ENCODE peak calls at places on chromosomes 7 and 10, in seven cellular contexts. One of them, this sample, is unnamed.
A peak's percentile ranks its signal among the peaks of the same experiment; 100 is the strongest.

GRCh38 chr10:91349381-91349780 is 60.8 kb upstream of the HECTD2 start:
- DNase-seq in endothelial cell of umbilical vein: peak; percentile 57
- DNase-seq in CD8-positive, alpha-beta T cell: no peak
- DNase-seq in IMR-90: peak; percentile 99
- DNase-seq in fibroblast of mammary gland: peak; percentile 95
- DNase-seq in dorsolateral prefrontal cortex: no peak
- DNase-seq in upper lobe of right lung: no peak
- DNase-seq in this sample: peak; percentile 11

GRCh38 chr10:50244201-50244600 is 7.1 kb downstream of the ASAH2 start:
- DNase-seq in endothelial cell of umbilical vein: no peak
- DNase-seq in CD8-positive, alpha-beta T cell: no peak
- DNase-seq in IMR-90: no peak
- DNase-seq in fibroblast of mammary gland: no peak
- DNase-seq in dorsolateral prefrontal cortex: no peak
- DNase-seq in upper lobe of right lung: no peak
- DNase-seq in this sample: no peak

GRCh38 chr7:111931958-111932357 is 274.2 kb downstream of the DOCK4 start:
- DNase-seq in endothelial cell of umbilical vein: no peak
- DNase-seq in CD8-positive, alpha-beta T cell: no peak
- DNase-seq in IMR-90: peak; percentile 23
- DNase-seq in fibroblast of mammary gland: peak; percentile 38
- DNase-seq in dorsolateral prefrontal cortex: no peak
- DNase-seq in upper lobe of right lung: no peak
- DNase-seq in this sample: no peak

GRCh38 chr10:49253340-49253739 is 45.6 kb upstream of the C10orf71 start:
- DNase-seq in endothelial cell of umbilical vein: no peak
- DNase-seq in CD8-positive, alpha-beta T cell: no peak
- DNase-seq in IMR-90: no peak
- DNase-seq in fibroblast of mammary gland: no peak
- DNase-seq in dorsolateral prefrontal cortex: no peak
- DNase-seq in upper lobe of right lung: no peak
- DNase-seq in this sample: no peak

GRCh38 chr7:102306916-102307677 is 20.4 kb downstream of the SH2B2 start:
- DNase-seq in endothelial cell of umbilical vein: no peak
- DNase-seq in CD8-positive, alpha-beta T cell: no peak
- DNase-seq in IMR-90: peak; percentile 78
- DNase-seq in fibroblast of mammary gland: no peak
- DNase-seq in dorsolateral prefrontal cortex: peak; percentile 51
- DNase-seq in upper lobe of right lung: peak; percentile 83
- DNase-seq in this sample: peak; percentile 29

GRCh38 chr7:74173074-74173473 is 1.1 kb upstream of the EIF4H start:
- DNase-seq in endothelial cell of umbilical vein: no peak
- DNase-seq in CD8-positive, alpha-beta T cell: no peak
- DNase-seq in IMR-90: no peak
- DNase-seq in fibroblast of mammary gland: no peak
- DNase-seq in dorsolateral prefrontal cortex: no peak
- DNase-seq in upper lobe of right lung: peak; percentile 72
- DNase-seq in this sample: peak; percentile 18

GRCh38 chr10:29479081-29479917 is 155.5 kb downstream of the SVIL start:
- DNase-seq in endothelial cell of umbilical vein: no peak
- DNase-seq in CD8-positive, alpha-beta T cell: no peak
- DNase-seq in IMR-90: peak; percentile 10
- DNase-seq in fibroblast of mammary gland: no peak
- DNase-seq in dorsolateral prefrontal cortex: no peak
- DNase-seq in upper lobe of right lung: no peak
- DNase-seq in this sample: no peak

GRCh38 chr7:4550117-4550516 is 132.0 kb upstream of the FOXK1 start:
- DNase-seq in endothelial cell of umbilical vein: no peak
- DNase-seq in CD8-positive, alpha-beta T cell: no peak
- DNase-seq in IMR-90: no peak
- DNase-seq in fibroblast of mammary gland: no peak
- DNase-seq in dorsolateral prefrontal cortex: no peak
- DNase-seq in upper lobe of right lung: no peak
- DNase-seq in this sample: no peak

GRCh38 chr10:34732926-34733325 is 82.2 kb downstream of the PARD3 start:
- DNase-seq in endothelial cell of umbilical vein: peak; percentile 61
- DNase-seq in CD8-positive, alpha-beta T cell: no peak
- DNase-seq in IMR-90: peak; percentile 64
- DNase-seq in fibroblast of mammary gland: peak; percentile 70
- DNase-seq in dorsolateral prefrontal cortex: no peak
- DNase-seq in upper lobe of right lung: no peak
- DNase-seq in this sample: no peak

GRCh38 chr10:43123361-43124093 is 14.7 kb upstream of the CSGALNACT2 start:
- DNase-seq in endothelial cell of umbilical vein: no peak
- DNase-seq in CD8-positive, alpha-beta T cell: no peak
- DNase-seq in IMR-90: no peak
- DNase-seq in fibroblast of mammary gland: no peak
- DNase-seq in dorsolateral prefrontal cortex: no peak
- DNase-seq in upper lobe of right lung: no peak
- DNase-seq in this sample: no peak

GRCh38 chr7:133886081-133886480 is 241.1 kb upstream of the LRGUK start:
- DNase-seq in endothelial cell of umbilical vein: no peak
- DNase-seq in CD8-positive, alpha-beta T cell: no peak
- DNase-seq in IMR-90: no peak
- DNase-seq in fibroblast of mammary gland: no peak
- DNase-seq in dorsolateral prefrontal cortex: no peak
- DNase-seq in upper lobe of right lung: no peak
- DNase-seq in this sample: no peak

GRCh38 chr7:30526163-30526562 is 21.5 kb upstream of the GGCT start:
- DNase-seq in endothelial cell of umbilical vein: no peak
- DNase-seq in CD8-positive, alpha-beta T cell: no peak
- DNase-seq in IMR-90: no peak
- DNase-seq in fibroblast of mammary gland: no peak
- DNase-seq in dorsolateral prefrontal cortex: no peak
- DNase-seq in upper lobe of right lung: no peak
- DNase-seq in this sample: no peak

GRCh38 chr7:20598479-20599419 is 16.7 kb upstream of the ABCB5 start:
- DNase-seq in endothelial cell of umbilical vein: peak; percentile 95
- DNase-seq in CD8-positive, alpha-beta T cell: no peak
- DNase-seq in IMR-90: peak; percentile 71
- DNase-seq in fibroblast of mammary gland: peak; percentile 72
- DNase-seq in dorsolateral prefrontal cortex: no peak
- DNase-seq in upper lobe of right lung: no peak
- DNase-seq in this sample: no peak

GRCh38 chr10:131855763-131856401 is 44.9 kb upstream of the PPP2R2D start:
- DNase-seq in endothelial cell of umbilical vein: no peak
- DNase-seq in CD8-positive, alpha-beta T cell: no peak
- DNase-seq in IMR-90: no peak
- DNase-seq in fibroblast of mammary gland: no peak
- DNase-seq in dorsolateral prefrontal cortex: peak; percentile 15
- DNase-seq in upper lobe of right lung: peak; percentile 61
- DNase-seq in this sample: no peak

GRCh38 chr7:5492249-5493020 is 68.8 kb upstream of the TNRC18 start:
- DNase-seq in endothelial cell of umbilical vein: no peak
- DNase-seq in CD8-positive, alpha-beta T cell: no peak
- DNase-seq in IMR-90: no peak
- DNase-seq in fibroblast of mammary gland: no peak
- DNase-seq in dorsolateral prefrontal cortex: no peak
- DNase-seq in upper lobe of right lung: no peak
- DNase-seq in this sample: no peak

DNA sequence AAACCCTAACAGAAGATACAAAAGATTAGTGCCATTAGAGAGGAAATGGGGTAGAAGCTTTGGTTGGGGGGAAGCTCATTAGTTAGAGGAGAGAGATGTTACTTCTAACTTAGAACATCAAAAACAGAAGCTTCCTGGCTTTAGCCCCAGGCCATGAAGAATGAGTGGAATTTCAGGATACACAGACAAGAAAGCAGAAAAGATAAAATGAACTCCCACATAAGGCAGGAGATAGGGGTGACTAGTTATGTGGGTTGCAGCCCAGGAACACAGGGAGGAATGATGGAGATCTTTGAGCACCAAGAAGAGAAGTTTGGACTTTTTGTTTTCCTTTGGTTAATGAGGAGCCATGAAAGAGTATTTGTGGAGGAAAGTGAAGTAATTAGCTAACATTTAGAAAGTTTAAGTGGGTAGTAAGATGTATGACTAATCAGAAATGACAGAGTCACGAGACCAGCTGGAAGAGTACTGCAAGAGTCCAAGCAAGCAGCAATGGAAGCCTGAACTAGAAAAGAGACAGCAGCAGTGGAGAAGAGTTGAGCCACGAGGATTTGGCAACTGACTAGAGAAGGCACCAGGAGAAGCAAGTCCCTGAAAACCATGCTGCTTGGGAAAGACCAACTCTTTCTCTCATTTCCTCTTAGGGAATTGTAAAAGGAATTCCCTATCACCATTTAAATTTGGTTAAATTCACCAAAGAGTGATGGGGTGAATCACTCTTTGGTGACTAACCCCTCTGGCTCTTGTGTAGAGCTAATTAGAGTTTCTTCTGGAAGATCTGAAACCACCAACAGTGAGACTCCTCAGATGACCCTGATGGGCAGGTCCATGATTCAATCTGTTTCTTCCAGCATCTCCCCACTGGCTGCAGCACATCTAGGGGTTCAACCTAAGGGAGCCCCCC is 131.9 kb downstream of the KCNMA1 start:
- DNase-seq in endothelial cell of umbilical vein: no peak
- DNase-seq in CD8-positive, alpha-beta T cell: no peak
- DNase-seq in IMR-90: peak; percentile 91
- DNase-seq in fibroblast of mammary gland: peak; percentile 95
- DNase-seq in dorsolateral prefrontal cortex: no peak
- DNase-seq in upper lobe of right lung: no peak
- DNase-seq in this sample: no peak
- H3K4me3 ChIP-seq in endothelial cell of umbilical vein: no peak overlapping the region
- H3K4me3 ChIP-seq in CD8-positive, alpha-beta T cell: no peak overlapping the region
- H3K4me3 ChIP-seq in IMR-90: no peak overlapping the region
- H3K4me3 ChIP-seq in fibroblast of mammary gland: no peak overlapping the region
- H3K4me3 ChIP-seq in dorsolateral prefrontal cortex: no peak overlapping the region
- H3K4me3 ChIP-seq in upper lobe of right lung: no peak overlapping the region
- H3K4me3 ChIP-seq in this sample: no peak overlapping the region

GRCh38 chr7:55022618-55022985 is 3.8 kb downstream of the EGFR start:
- DNase-seq in endothelial cell of umbilical vein: no peak
- DNase-seq in CD8-positive, alpha-beta T cell: no peak
- DNase-seq in IMR-90: no peak
- DNase-seq in fibroblast of mammary gland: no peak
- DNase-seq in dorsolateral prefrontal cortex: no peak
- DNase-seq in upper lobe of right lung: no peak
- DNase-seq in this sample: no peak

GRCh38 chr7:55019691-55020480 is 1.1 kb downstream of the EGFR start:
- DNase-seq in endothelial cell of umbilical vein: no peak
- DNase-seq in CD8-positive, alpha-beta T cell: no peak
- DNase-seq in IMR-90: no peak
- DNase-seq in fibroblast of mammary gland: no peak
- DNase-seq in dorsolateral prefrontal cortex: no peak
- DNase-seq in upper lobe of right lung: peak; percentile 76
- DNase-seq in this sample: peak; percentile 66

GRCh38 chr7:55021053-55021452 is 2.2 kb downstream of the EGFR start:
- DNase-seq in endothelial cell of umbilical vein: no peak
- DNase-seq in CD8-positive, alpha-beta T cell: no peak
- DNase-seq in IMR-90: no peak
- DNase-seq in fibroblast of mammary gland: no peak
- DNase-seq in dorsolateral prefrontal cortex: no peak
- DNase-seq in upper lobe of right lung: no peak
- DNase-seq in this sample: no peak

GRCh38 chr7:55020481-55020871 is 1.7 kb downstream of the EGFR start:
- DNase-seq in endothelial cell of umbilical vein: no peak
- DNase-seq in CD8-positive, alpha-beta T cell: no peak
- DNase-seq in IMR-90: peak; percentile 60
- DNase-seq in fibroblast of mammary gland: peak; percentile 86
- DNase-seq in dorsolateral prefrontal cortex: no peak
- DNase-seq in upper lobe of right lung: peak; percentile 79
- DNase-seq in this sample: peak; percentile 72

DNA sequence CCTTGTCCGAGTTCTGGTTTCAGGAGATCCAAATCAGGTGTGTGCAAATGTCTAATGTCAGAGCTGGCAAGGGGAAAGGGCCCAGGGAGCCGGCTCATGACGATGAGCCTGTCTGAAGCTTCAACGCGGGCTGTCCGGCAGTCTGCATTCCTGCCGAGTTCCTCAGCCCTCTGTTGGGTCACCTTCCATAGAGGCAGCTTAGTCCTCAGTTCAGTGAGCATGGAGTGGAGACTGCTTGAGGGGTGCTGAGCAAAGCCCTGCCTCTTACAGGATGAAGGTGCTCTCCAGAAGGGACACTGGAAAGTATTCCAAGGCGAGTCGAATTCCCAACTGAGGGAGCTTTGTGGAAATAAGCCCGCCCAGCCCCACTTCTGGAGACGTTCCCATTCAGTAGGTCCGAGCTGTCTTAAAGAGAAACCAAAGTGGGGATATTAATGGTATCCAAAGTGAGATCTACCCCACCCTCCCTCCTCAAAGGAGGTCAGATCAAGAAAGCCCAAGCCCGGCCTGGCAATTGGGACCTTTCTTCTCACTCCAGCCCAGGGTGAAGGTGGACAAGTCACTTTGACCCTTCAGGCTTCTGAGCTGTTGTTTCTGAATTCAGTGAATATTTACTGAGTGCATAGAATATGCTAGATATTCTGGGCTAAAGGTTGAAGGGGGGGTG is 3.3 kb downstream of the EGFR start:
- DNase-seq in endothelial cell of umbilical vein: no peak
- DNase-seq in CD8-positive, alpha-beta T cell: no peak
- DNase-seq in IMR-90: no peak
- DNase-seq in fibroblast of mammary gland: peak; percentile 69
- DNase-seq in dorsolateral prefrontal cortex: no peak
- DNase-seq in upper lobe of right lung: no peak
- DNase-seq in this sample: no peak
- H3K4me3 ChIP-seq in endothelial cell of umbilical vein: no peak overlapping the region
- H3K4me3 ChIP-seq in CD8-positive, alpha-beta T cell: no peak overlapping the region
- H3K4me3 ChIP-seq in IMR-90: peak overlapping the region; percentile 4
- H3K4me3 ChIP-seq in fibroblast of mammary gland: peak overlapping the region; percentile 70
- H3K4me3 ChIP-seq in dorsolateral prefrontal cortex: no peak overlapping the region
- H3K4me3 ChIP-seq in upper lobe of right lung: peak overlapping the region; percentile 80
- H3K4me3 ChIP-seq in this sample: no peak overlapping the region

GRCh38 chr7:71705217-71705616 is 573.3 kb downstream of the GALNT17 start:
- DNase-seq in endothelial cell of umbilical vein: no peak
- DNase-seq in CD8-positive, alpha-beta T cell: no peak
- DNase-seq in IMR-90: no peak
- DNase-seq in fibroblast of mammary gland: peak; percentile 28
- DNase-seq in dorsolateral prefrontal cortex: no peak
- DNase-seq in upper lobe of right lung: no peak
- DNase-seq in this sample: no peak
- H3K4me3 ChIP-seq in endothelial cell of umbilical vein: no peak overlapping the region
- H3K4me3 ChIP-seq in CD8-positive, alpha-beta T cell: no peak overlapping the region
- H3K4me3 ChIP-seq in IMR-90: no peak overlapping the region
- H3K4me3 ChIP-seq in fibroblast of mammary gland: no peak overlapping the region
- H3K4me3 ChIP-seq in dorsolateral prefrontal cortex: no peak overlapping the region
- H3K4me3 ChIP-seq in upper lobe of right lung: no peak overlapping the region
- H3K4me3 ChIP-seq in this sample: no peak overlapping the region

GRCh38 chr10:118723467-118723866 is 31.3 kb downstream of the CACUL1 start:
- DNase-seq in endothelial cell of umbilical vein: peak; percentile 42
- DNase-seq in CD8-positive, alpha-beta T cell: no peak
- DNase-seq in IMR-90: peak; percentile 71
- DNase-seq in fibroblast of mammary gland: peak; percentile 74
- DNase-seq in dorsolateral prefrontal cortex: no peak
- DNase-seq in upper lobe of right lung: no peak
- DNase-seq in this sample: no peak

GRCh38 chr10:118729641-118730258 is 25.0 kb downstream of the CACUL1 start:
- DNase-seq in endothelial cell of umbilical vein: peak; percentile 67
- DNase-seq in CD8-positive, alpha-beta T cell: no peak
- DNase-seq in IMR-90: no peak
- DNase-seq in fibroblast of mammary gland: no peak
- DNase-seq in dorsolateral prefrontal cortex: no peak
- DNase-seq in upper lobe of right lung: no peak
- DNase-seq in this sample: no peak

GRCh38 chr10:118722694-118723093 is 32.1 kb downstream of the CACUL1 start:
- DNase-seq in endothelial cell of umbilical vein: no peak
- DNase-seq in CD8-positive, alpha-beta T cell: no peak
- DNase-seq in IMR-90: no peak
- DNase-seq in fibroblast of mammary gland: no peak
- DNase-seq in dorsolateral prefrontal cortex: no peak
- DNase-seq in upper lobe of right lung: no peak
- DNase-seq in this sample: no peak

GRCh38 chr10:118729200-118729599 is 25.6 kb downstream of the CACUL1 start:
- DNase-seq in endothelial cell of umbilical vein: no peak
- DNase-seq in CD8-positive, alpha-beta T cell: no peak
- DNase-seq in IMR-90: no peak
- DNase-seq in fibroblast of mammary gland: no peak
- DNase-seq in dorsolateral prefrontal cortex: no peak
- DNase-seq in upper lobe of right lung: no peak
- DNase-seq in this sample: no peak

GRCh38 chr10:118725784-118726507 is 28.8 kb downstream of the CACUL1 start:
- DNase-seq in endothelial cell of umbilical vein: no peak
- DNase-seq in CD8-positive, alpha-beta T cell: no peak
- DNase-seq in IMR-90: peak; percentile 59
- DNase-seq in fibroblast of mammary gland: peak; percentile 87
- DNase-seq in dorsolateral prefrontal cortex: no peak
- DNase-seq in upper lobe of right lung: no peak
- DNase-seq in this sample: no peak
- H3K4me3 ChIP-seq in endothelial cell of umbilical vein: no peak overlapping the region
- H3K4me3 ChIP-seq in CD8-positive, alpha-beta T cell: no peak overlapping the region
- H3K4me3 ChIP-seq in IMR-90: no peak overlapping the region
- H3K4me3 ChIP-seq in fibroblast of mammary gland: no peak overlapping the region
- H3K4me3 ChIP-seq in dorsolateral prefrontal cortex: no peak overlapping the region
- H3K4me3 ChIP-seq in upper lobe of right lung: no peak overlapping the region
- H3K4me3 ChIP-seq in this sample: no peak overlapping the region

This sample was measured in body of pancreas.